ENCODE peak calls at places on chromosomes 4 and X, in four cellular contexts. I is right lobe of liver, E is H9, G is SK-N-SH. M is an unnamed sample.

GRCh38 chrX:125786306-125786705 is 379.8 kb downstream of the DCAF12L2 start:
- DNase-seq in G (no peak), I (no peak), E (no peak), M (no peak)

GRCh38 chr4:90187148-90187884 is 60.1 kb downstream of the CCSER1 start:
- DNase-seq in G (no peak), E (no peak), I (no peak), M (no peak)

GRCh38 chr4:140931904-140932303 is 175.7 kb upstream of the TBC1D9 start:
- DNase-seq in I (no peak), E (no peak), G (no peak), M (no peak)

GRCh38 chrX:15873566-15873965 is 19.0 kb upstream of the AP1S2 start:
- DNase-seq in E (no peak), I (no peak), G (no peak), M (no peak)

GRCh38 chr4:169090479-169091215 is 80.6 kb upstream of the CBR4 start:
- DNase-seq in I (no peak), E (no peak), G (no peak), M (no peak)

GRCh38 chr4:141922224-141922623 is 285.8 kb downstream of the IL15 start:
- DNase-seq in E (no peak), I (no peak), G (no peak), M (no peak)

GRCh38 chr4:121072836-121073362 is 564 bp upstream of the NDNF start:
- DNase-seq in I (no peak), G (peak; percentile 25), E (peak; percentile 39), M (peak; percentile 13)

GRCh38 chr4:39786838-39787237 is 88.9 kb downstream of the UBE2K start:
- DNase-seq in E (no peak), I (no peak), G (no peak), M (no peak)

GRCh38 chrX:7112071-7112470 is 35.4 kb upstream of the STS start:
- DNase-seq in I (no peak), G (no peak), E (no peak), M (no peak)

GRCh38 chr4:139873111-139873866 is 207.7 kb downstream of the MGST2 start:
- DNase-seq in G (no peak), E (no peak), I (no peak), M (no peak)

GRCh38 chrX:29690061-29690460 is 525.3 kb upstream of the MAGEB2 start:
- DNase-seq in G (no peak), E (no peak), I (no peak), M (no peak)

GRCh38 chrX:103531002-103531401 is 11.7 kb upstream of the RAB40A start:
- DNase-seq in G (no peak), I (no peak), E (no peak), M (no peak)

GRCh38 chrX:150159537-150159936 is 203.6 kb upstream of the MAMLD1 start:
- DNase-seq in G (no peak), E (no peak), I (no peak), M (no peak)

GRCh38 chrX:36414056-36414455 is 494.5 kb downstream of the CFAP47 start:
- DNase-seq in E (no peak), G (no peak), I (no peak), M (no peak)

GRCh38 chr4:186553717-186554116 is 1.6 kb downstream of the MTNR1A start:
- DNase-seq in E (peak; percentile 56), G (no peak), I (no peak), M (no peak)

GRCh38 chrX:56588397-56589188 is 25.2 kb downstream of the UBQLN2 start:
- DNase-seq in G (no peak), E (no peak), I (no peak), M (no peak)

GRCh38 chrX:114964374-114964773 is 53.0 kb downstream of the IL13RA2 start:
- DNase-seq in G (no peak), I (no peak), E (no peak), M (no peak)

GRCh38 chrX:46703980-46704379 is 54.9 kb downstream of the SLC9A7 start:
- DNase-seq in G (no peak), E (no peak), I (no peak), M (no peak)

GRCh38 chrX:106302304-106302703 is 134.2 kb downstream of the PWWP3B start:
- DNase-seq in E (no peak), I (no peak), G (no peak), M (no peak)

GRCh38 chrX:119189586-119189985 is 46.5 kb upstream of the PGRMC1 start:
- DNase-seq in I (no peak), E (no peak), G (no peak), M (no peak)
- TF ChIP-seq CTCF in I (no peak), E (no peak), G (no peak), M (no peak)

GRCh38 chr4:80374180-80374579 is 38.6 kb downstream of the CFAP299 start:
- DNase-seq in I (no peak), G (no peak), E (no peak), M (no peak)
- H3K9me3 ChIP-seq in I (no peaks in the 10 kb centered on the region), G (no peaks in the 10 kb centered on the region), E (peaks cover 11% of the 10 kb centered on the region), M (no peaks in the 10 kb centered on the region)

GRCh38 chr4:173214231-173214630 is 45.6 kb downstream of the GALNT7 start:
- DNase-seq in I (no peak), G (no peak), E (no peak), M (no peak)
- H3K4me1 ChIP-seq in I (no peaks in the 10 kb centered on the region), G (peaks cover 6% of the 10 kb centered on the region), E (peaks cover 5% of the 10 kb centered on the region), M (no peaks in the 10 kb centered on the region)

GRCh38 chrX:55450259-55450658 is 1.7 kb upstream of the MAGEH1 start:
- DNase-seq in I (peak; percentile 47), G (no peak), E (no peak), M (no peak)
- TF ChIP-seq CTCF in I (no peak), G (no peak), E (peak; percentile 21), M (peak; percentile 20)

DNA sequence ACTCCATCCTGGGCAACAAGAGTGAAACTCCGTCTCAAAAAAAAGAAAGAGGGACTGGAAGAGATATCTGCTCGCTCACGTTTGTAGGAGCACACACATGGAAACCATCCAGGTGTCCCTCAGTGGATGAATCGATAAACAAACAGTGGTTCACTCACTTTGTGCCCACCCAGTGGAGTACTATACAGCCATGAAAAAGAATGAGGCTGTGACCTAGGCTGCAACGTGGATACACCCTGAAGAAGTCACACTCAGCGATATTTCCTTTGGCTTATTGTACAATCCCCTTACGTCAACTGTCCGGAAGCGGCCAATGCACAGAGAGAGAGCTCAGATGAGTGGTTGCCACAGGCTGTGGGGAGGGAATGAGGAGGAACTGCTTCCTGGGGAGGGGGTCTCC is 82.3 kb upstream of the PPP2R3B start:
- DNase-seq in E (no peak), G (no peak), I (no peak), M (no peak)
- H3K9me3 ChIP-seq in E (no peaks in the 10 kb centered on the region), G (no peaks in the 10 kb centered on the region), I (no peaks in the 10 kb centered on the region), M (no peaks in the 10 kb centered on the region)

DNA sequence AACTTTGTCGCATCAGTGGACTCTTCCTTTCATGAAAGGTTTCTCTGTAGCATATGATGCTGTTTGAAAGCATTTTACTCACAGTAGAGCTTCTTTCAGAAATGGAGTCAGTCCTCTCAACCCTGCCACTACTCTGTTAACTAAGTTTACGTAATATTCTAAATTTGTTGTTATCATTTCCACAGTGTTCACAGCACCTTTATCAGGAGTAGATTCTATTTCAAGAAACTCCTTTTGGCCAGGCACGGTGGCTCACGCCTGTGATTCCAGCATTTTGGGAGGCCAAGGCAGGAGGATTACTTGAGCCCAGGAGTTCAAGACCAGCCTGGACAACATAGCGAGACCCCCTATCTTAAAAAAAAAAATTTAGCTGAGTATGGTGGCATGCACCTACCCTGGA is 90.0 kb downstream of the KDM6A start:
- DNase-seq in I (no peak), G (no peak), E (no peak), M (no peak)
- H3K4me1 ChIP-seq in I (no peaks in the 10 kb centered on the region), G (no peaks in the 10 kb centered on the region), E (no peaks in the 10 kb centered on the region), M (no peaks in the 10 kb centered on the region)

DNA sequence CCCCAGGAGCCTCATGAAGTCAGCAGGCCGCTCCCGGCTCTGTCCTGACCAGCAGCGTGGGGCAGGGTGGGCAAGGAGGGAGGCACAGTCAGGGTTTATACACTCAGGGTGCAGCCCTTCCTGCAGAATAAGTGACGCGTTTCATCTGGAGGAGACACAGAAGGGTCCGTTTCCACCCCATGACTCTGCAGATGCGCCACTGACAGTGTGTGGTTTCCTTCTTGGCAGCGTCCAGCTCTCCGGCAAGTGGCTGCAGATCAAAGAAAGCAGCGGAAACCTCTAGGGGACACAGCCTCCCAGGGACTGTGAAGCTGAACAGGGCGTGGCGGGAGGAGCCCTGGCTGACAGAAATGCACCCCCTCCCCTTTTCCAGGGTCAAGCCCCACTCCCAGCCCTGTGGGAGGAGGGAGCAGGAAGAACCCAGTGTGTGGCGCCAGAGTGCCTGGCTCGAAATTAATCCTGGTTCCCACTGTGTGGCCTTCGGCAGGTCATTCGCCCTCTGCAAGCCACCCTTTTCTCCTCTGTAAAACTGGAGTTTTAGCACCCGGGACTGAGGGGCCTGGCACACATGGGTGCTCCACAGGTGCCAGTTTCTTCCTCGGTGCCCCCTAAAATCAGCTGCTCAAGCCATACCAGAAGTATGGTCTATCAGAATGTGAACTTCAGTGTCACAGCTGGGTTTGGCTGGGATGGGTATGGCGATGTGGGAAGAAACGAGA is 17.3 kb upstream of the TBC1D14 start:
- DNase-seq in I (peak; percentile 88), E (peak; percentile 74), G (no peak), M (peak; percentile 73)
- TF ChIP-seq CTCF in I (peak; percentile 33), E (peak; percentile 45), G (no peak), M (peak; percentile 44)